ENCODE peak calls at places on chromosomes 1 and 21, in ten cellular contexts. D is activated T-cell treated with anti-CD3 and anti-CD28 coated beads, Interleukin-2, amount 50 U/mL, for 48 hours; S is fibroblast of the aortic adventitia; L is stimulated activated CD4-positive, alpha-beta T cell treated with anti-CD3 and anti-CD28 coated beads, TNF-alpha, amount 100 ng/mL, for 4 hours; U is NCI-H82; O is AG09319; Z is GM10248; I is activated naive CD8-positive, alpha-beta T cell treated with anti-CD3 and anti-CD28 coated beads, Interleukin-2, amount 50 U/mL, for 24 hours; M is hepatic stellate cell; T is B cell. A is an unnamed sample.

GRCh38 chr1:43531906-43532584 is 1.4 kb downstream of the PTPRF start:
- DNase-seq in L (no peak), S (no peak), I (no peak), O (no peak), U (peak), Z (no peak), T (no peak), M (peak), D (no peak), A (no peak)

GRCh38 chr1:150161747-150162581 is 12.2 kb downstream of the PLEKHO1 start:
- DNase-seq in O (no peak), M (no peak), L (no peak), Z (no peak), I (no peak), S (no peak), U (peak), D (no peak), T (no peak), A (no peak)

GRCh38 chr1:153393926-153394325 is 3.1 kb upstream of the S100A8 start:
- DNase-seq in O (no peak), L (no peak), U (peak), Z (no peak), I (no peak), T (no peak), S (no peak), D (no peak), M (no peak), A (no peak)

GRCh38 chr1:39105841-39106765 is 80.0 kb downstream of the NDUFS5 start:
- DNase-seq in Z (peak), L (no peak), S (peak), D (peak), U (peak), M (peak), T (no peak), O (no peak), I (peak), A (peak)

GRCh38 chr1:217528271-217528670 is 102.6 kb downstream of the GPATCH2 start:
- DNase-seq in U (no peak), M (peak), I (no peak), T (no peak), L (no peak), S (peak), D (no peak), Z (no peak), O (no peak), A (no peak)

GRCh38 chr1:83950106-83950661 is 48.7 kb downstream of the TTLL7 start:
- DNase-seq in L (no peak), O (no peak), D (no peak), Z (no peak), I (no peak), T (no peak), M (no peak), S (no peak), U (no peak), A (no peak)

GRCh38 chr1:65264197-65264929 is 45.0 kb upstream of the DNAJC6 start:
- DNase-seq in T (no peak), S (peak), D (no peak), Z (no peak), I (peak), L (no peak), O (peak), U (peak), M (peak), A (peak)

GRCh38 chr1:51612349-51612982 is 4.4 kb upstream of the OSBPL9 start:
- DNase-seq in D (no peak), U (no peak), T (no peak), S (no peak), L (no peak), I (no peak), O (peak), Z (no peak), M (no peak), A (no peak)

GRCh38 chr1:3049905-3050304 is 19.1 kb upstream of the PRDM16 start:
- DNase-seq in T (no peak), D (no peak), O (no peak), M (no peak), I (no peak), S (no peak), Z (no peak), U (no peak), L (no peak), A (no peak)

GRCh38 chr1:3711381-3711779 is 40.9 kb upstream of the CCDC27 start:
- DNase-seq in I (no peak), M (no peak), Z (no peak), U (no peak), S (no peak), L (no peak), O (no peak), T (no peak), D (no peak), A (no peak)

GRCh38 chr1:9289090-9289534 is 3.6 kb upstream of the SPSB1 start:
- DNase-seq in D (peak), L (peak), M (no peak), S (peak), T (peak), O (no peak), U (peak), I (peak), Z (peak), A (peak)

GRCh38 chr1:203589201-203589600 is 37.4 kb upstream of the ATP2B4 start:
- DNase-seq in L (no peak), I (no peak), D (no peak), S (no peak), T (no peak), O (no peak), Z (no peak), U (peak), M (no peak), A (no peak)

GRCh38 chr1:151831605-151832004 is at the start of gene RORC:
- DNase-seq in T (no peak), S (no peak), Z (no peak), I (no peak), U (no peak), O (no peak), D (no peak), M (no peak), L (no peak), A (no peak)

GRCh38 chr21:35840197-35840799 is 220.0 kb downstream of the SETD4 start:
- DNase-seq in T (peak), O (peak), I (peak), Z (peak), U (peak), D (no peak), S (peak), M (peak), L (no peak), A (peak)

GRCh38 chr1:41325801-41326200 is 35.4 kb upstream of the FOXO6 start:
- DNase-seq in I (no peak), L (no peak), Z (no peak), S (peak), O (no peak), T (no peak), D (no peak), U (no peak), M (no peak), A (no peak)

GRCh38 chr1:3293563-3294080 is 160.8 kb upstream of the ARHGEF16 start:
- DNase-seq in Z (no peak), S (no peak), T (no peak), O (no peak), M (no peak), L (no peak), U (no peak), D (no peak), I (no peak), A (no peak)

GRCh38 chr1:232688398-232688797 is 58.5 kb upstream of the SIPA1L2 start:
- DNase-seq in M (no peak), L (no peak), D (no peak), Z (no peak), O (no peak), I (no peak), S (no peak), U (no peak), T (no peak), A (no peak)

GRCh38 chr1:197737916-197738315 is 37.4 kb downstream of the DENND1B start:
- DNase-seq in O (no peak), S (no peak), L (no peak), T (no peak), M (no peak), U (no peak), Z (no peak), I (no peak), D (no peak), A (no peak)

GRCh38 chr1:66521736-66522365 is 12.1 kb upstream of the SGIP1 start:
- DNase-seq in O (peak), S (peak), I (no peak), D (no peak), T (no peak), Z (no peak), L (no peak), M (peak), U (peak), A (no peak)

GRCh38 chr1:216325946-216326345 is 97.3 kb downstream of the USH2A start:
- DNase-seq in I (no peak), O (no peak), D (no peak), L (no peak), T (no peak), Z (no peak), M (no peak), S (no peak), U (no peak), A (no peak)

GRCh38 chr1:37338658-37339057 is 135.7 kb upstream of the ZC3H12A start:
- DNase-seq in U (no peak), O (no peak), L (no peak), M (no peak), S (no peak), D (no peak), Z (no peak), T (no peak), I (no peak), A (no peak)

GRCh38 chr1:244918422-244919319 is 54.3 kb upstream of the HNRNPU start:
- DNase-seq in D (peak), S (peak), M (peak), U (peak), Z (peak), T (peak), I (peak), O (no peak), L (peak), A (peak)

A was measured in GM13977.